ENCODE peak calls at places on chromosomes 7 and 10, in nine cellular contexts. T is keratinocyte; P is T-helper 2 cell; X is activated CD4-positive, alpha-beta T cell treated with anti-CD3 and anti-CD28 coated beads, Interleukin-2, amount 50 U/mL, for 24 hours; L is body of pancreas; Z is effector memory CD8-positive, alpha-beta T cell; I is PC-9; M is LHCN-M2; J is NCI-H345. A is an unnamed sample.

GRCh38 chr7:137544450-137545058 is 201.0 kb upstream of the PTN start:
- DNase-seq in T (no peak), P (no peak), X (no peak), L (no peak), Z (no peak), I (no peak), M (no peak), J (no peak), A (no peak)

GRCh38 chr10:77111611-77112550 is 525.7 kb downstream of the KCNMA1 start:
- DNase-seq in T (peak), P (no peak), X (no peak), L (peak), Z (no peak), I (peak), M (peak), J (no peak), A (no peak)

GRCh38 chr10:63515002-63515763 is 6.0 kb upstream of the REEP3 start:
- DNase-seq in T (peak), P (no peak), X (no peak), L (no peak), Z (no peak), I (peak), M (peak), J (no peak), A (no peak)

GRCh38 chr7:95901006-95901405 is 128.7 kb downstream of the DYNC1I1 start:
- DNase-seq in T (no peak), P (no peak), X (no peak), L (no peak), Z (no peak), I (no peak), M (no peak), J (no peak), A (no peak)

GRCh38 chr7:31043035-31043434 is 9.1 kb upstream of the ADCYAP1R1 start:
- DNase-seq in T (no peak), P (no peak), X (no peak), L (no peak), Z (no peak), I (no peak), M (no peak), J (peak), A (no peak)

GRCh38 chr7:151330181-151330580 is 11.4 kb upstream of the NUB1 start:
- DNase-seq in T (no peak), P (no peak), X (no peak), L (no peak), Z (no peak), I (no peak), M (no peak), J (no peak), A (no peak)

GRCh38 chr7:128947854-128948253 is 10.1 kb downstream of the IRF5 start:
- DNase-seq in T (no peak), P (no peak), X (no peak), L (no peak), Z (no peak), I (no peak), M (no peak), J (no peak), A (no peak)

GRCh38 chr7:134368851-134369533 is 52.3 kb upstream of the SLC35B4 start:
- DNase-seq in T (no peak), P (no peak), X (no peak), L (peak), Z (no peak), I (peak), M (peak), J (peak), A (peak)

GRCh38 chr7:80154656-80155325 is 20.2 kb downstream of the GNAI1 start:
- DNase-seq in T (no peak), P (no peak), X (no peak), L (no peak), Z (no peak), I (no peak), M (peak), J (no peak), A (no peak)

GRCh38 chr7:131040467-131040932 is 287.2 kb upstream of the MKLN1 start:
- DNase-seq in T (no peak), P (peak), X (peak), L (peak), Z (peak), I (peak), M (peak), J (peak), A (peak)

GRCh38 chr7:96921231-96921630 is 84.1 kb upstream of the DLX6 start:
- DNase-seq in T (no peak), P (no peak), X (no peak), L (no peak), Z (no peak), I (no peak), M (no peak), J (no peak), A (no peak)

GRCh38 chr10:118373786-118374185 is 31.7 kb upstream of the FAM204A start:
- DNase-seq in T (peak), P (no peak), X (no peak), L (no peak), Z (no peak), I (peak), M (peak), J (no peak), A (no peak)

GRCh38 chr10:123965973-123966895 is 74.6 kb upstream of the CPXM2 start:
- DNase-seq in T (no peak), P (no peak), X (no peak), L (no peak), Z (no peak), I (no peak), M (no peak), J (no peak), A (no peak)

GRCh38 chr10:27153325-27153724 is 859 bp downstream of the YME1L1 start:
- DNase-seq in T (no peak), P (no peak), X (no peak), L (no peak), Z (no peak), I (no peak), M (no peak), J (no peak), A (no peak)

GRCh38 chr7:44965441-44965903 is 13.3 kb downstream of the MYO1G start:
- DNase-seq in T (no peak), P (no peak), X (no peak), L (no peak), Z (no peak), I (no peak), M (no peak), J (no peak), A (no peak)

GRCh38 chr10:73953665-73954064 is 42.7 kb downstream of the PLAU start:
- DNase-seq in T (no peak), P (no peak), X (no peak), L (peak), Z (no peak), I (no peak), M (peak), J (no peak), A (no peak)

GRCh38 chr7:86644282-86645173 is 819 bp downstream of the GRM3 start:
- DNase-seq in T (no peak), P (no peak), X (no peak), L (no peak), Z (no peak), I (no peak), M (no peak), J (no peak), A (no peak)

GRCh38 chr7:153886506-153887391 is 165.4 kb upstream of the DPP6 start:
- DNase-seq in T (no peak), P (no peak), X (no peak), L (peak), Z (no peak), I (no peak), M (no peak), J (peak), A (no peak)

GRCh38 chr7:38310601-38311057 is 37.2 kb upstream of the TARP start:
- DNase-seq in T (no peak), P (no peak), X (no peak), L (peak), Z (no peak), I (no peak), M (no peak), J (no peak), A (peak)

GRCh38 chr7:151251926-151252835 is 3.7 kb upstream of the SMARCD3 start:
- DNase-seq in T (no peak), P (no peak), X (no peak), L (peak), Z (no peak), I (no peak), M (peak), J (peak), A (peak)

A was measured in tibial nerve.